ENCODE peak calls at places on chromosomes 12 and 14, in eight cellular contexts. One of them, this sample, is unnamed.

GRCh38 chr12:129911437-129912049 is 7.7 kb upstream of the TMEM132D start:
- DNase-seq in uterus: no peak
- DNase-seq in GM12891: peak
- DNase-seq in A549: peak
- DNase-seq in lower leg skin: no peak
- DNase-seq in tibial nerve: no peak
- DNase-seq in IMR-90: no peak
- DNase-seq in transverse colon: peak
- DNase-seq in this sample: peak

GRCh38 chr12:41965996-41966395 is 178.7 kb downstream of the GXYLT1 start:
- DNase-seq in uterus: no peak
- DNase-seq in GM12891: no peak
- DNase-seq in A549: no peak
- DNase-seq in lower leg skin: no peak
- DNase-seq in tibial nerve: no peak
- DNase-seq in IMR-90: no peak
- DNase-seq in transverse colon: no peak
- DNase-seq in this sample: no peak

GRCh38 chr12:1812650-1813302 is 7.6 kb upstream of the LRTM2 start:
- DNase-seq in uterus: no peak
- DNase-seq in GM12891: no peak
- DNase-seq in A549: no peak
- DNase-seq in lower leg skin: no peak
- DNase-seq in tibial nerve: peak
- DNase-seq in IMR-90: peak
- DNase-seq in transverse colon: no peak
- DNase-seq in this sample: peak

GRCh38 chr12:124630791-124631313 is 63.4 kb upstream of the NCOR2 start:
- DNase-seq in uterus: no peak
- DNase-seq in GM12891: no peak
- DNase-seq in A549: no peak
- DNase-seq in lower leg skin: no peak
- DNase-seq in tibial nerve: no peak
- DNase-seq in IMR-90: no peak
- DNase-seq in transverse colon: no peak
- DNase-seq in this sample: no peak

GRCh38 chr14:100065161-100065871 is at the start of gene EVL:
- DNase-seq in uterus: no peak
- DNase-seq in GM12891: no peak
- DNase-seq in A549: no peak
- DNase-seq in lower leg skin: no peak
- DNase-seq in tibial nerve: no peak
- DNase-seq in IMR-90: no peak
- DNase-seq in transverse colon: peak
- DNase-seq in this sample: no peak

GRCh38 chr12:82326905-82327503 is 31.2 kb downstream of the CCDC59 start:
- DNase-seq in uterus: no peak
- DNase-seq in GM12891: no peak
- DNase-seq in A549: peak
- DNase-seq in lower leg skin: no peak
- DNase-seq in tibial nerve: no peak
- DNase-seq in IMR-90: peak
- DNase-seq in transverse colon: no peak
- DNase-seq in this sample: no peak

GRCh38 chr12:27361372-27361771 is 28.7 kb downstream of the BMAL2 start:
- DNase-seq in uterus: no peak
- DNase-seq in GM12891: no peak
- DNase-seq in A549: no peak
- DNase-seq in lower leg skin: no peak
- DNase-seq in tibial nerve: no peak
- DNase-seq in IMR-90: peak
- DNase-seq in transverse colon: no peak
- DNase-seq in this sample: no peak

GRCh38 chr12:106924458-106924857 is 31.2 kb upstream of the TMEM263 start:
- DNase-seq in uterus: no peak
- DNase-seq in GM12891: no peak
- DNase-seq in A549: no peak
- DNase-seq in lower leg skin: no peak
- DNase-seq in tibial nerve: no peak
- DNase-seq in IMR-90: peak
- DNase-seq in transverse colon: no peak
- DNase-seq in this sample: no peak

GRCh38 chr12:89552376-89552775 is 26.5 kb upstream of the POC1B start:
- DNase-seq in uterus: no peak
- DNase-seq in GM12891: no peak
- DNase-seq in A549: no peak
- DNase-seq in lower leg skin: no peak
- DNase-seq in tibial nerve: no peak
- DNase-seq in IMR-90: peak
- DNase-seq in transverse colon: no peak
- DNase-seq in this sample: no peak

GRCh38 chr12:46246021-46246700 is 22.7 kb downstream of the SLC38A1 start:
- DNase-seq in uterus: no peak
- DNase-seq in GM12891: no peak
- DNase-seq in A549: no peak
- DNase-seq in lower leg skin: no peak
- DNase-seq in tibial nerve: no peak
- DNase-seq in IMR-90: no peak
- DNase-seq in transverse colon: no peak
- DNase-seq in this sample: no peak
- TF ChIP-seq POLR2A in uterus: no peak
- TF ChIP-seq POLR2A in GM12891: no peak
- TF ChIP-seq POLR2A in A549: no peak
- TF ChIP-seq POLR2A in lower leg skin: no peak
- TF ChIP-seq POLR2A in tibial nerve: no peak
- TF ChIP-seq POLR2A in IMR-90: no peak
- TF ChIP-seq POLR2A in transverse colon: no peak
- TF ChIP-seq POLR2A in this sample: no peak

GRCh38 chr12:58918475-58918874 is 1.8 kb downstream of the LRIG3 start:
- DNase-seq in uterus: no peak
- DNase-seq in GM12891: no peak
- DNase-seq in A549: no peak
- DNase-seq in lower leg skin: no peak
- DNase-seq in tibial nerve: no peak
- DNase-seq in IMR-90: peak
- DNase-seq in transverse colon: no peak
- DNase-seq in this sample: no peak

GRCh38 chr12:58919271-58920101 is 818 bp downstream of the LRIG3 start:
- DNase-seq in uterus: peak
- DNase-seq in GM12891: peak
- DNase-seq in A549: peak
- DNase-seq in lower leg skin: peak
- DNase-seq in tibial nerve: peak
- DNase-seq in IMR-90: peak
- DNase-seq in transverse colon: peak
- DNase-seq in this sample: peak

GRCh38 chr12:58920956-58921861 is 905 bp upstream of the LRIG3 start:
- DNase-seq in uterus: no peak
- DNase-seq in GM12891: no peak
- DNase-seq in A549: no peak
- DNase-seq in lower leg skin: no peak
- DNase-seq in tibial nerve: no peak
- DNase-seq in IMR-90: no peak
- DNase-seq in transverse colon: peak
- DNase-seq in this sample: no peak

GRCh38 chr12:58917699-58918334 is 2.5 kb downstream of the LRIG3 start:
- DNase-seq in uterus: no peak
- DNase-seq in GM12891: no peak
- DNase-seq in A549: no peak
- DNase-seq in lower leg skin: no peak
- DNase-seq in tibial nerve: no peak
- DNase-seq in IMR-90: no peak
- DNase-seq in transverse colon: no peak
- DNase-seq in this sample: no peak

GRCh38 chr12:58920102-58920955 is at the start of gene LRIG3:
- DNase-seq in uterus: peak
- DNase-seq in GM12891: peak
- DNase-seq in A549: peak
- DNase-seq in lower leg skin: peak
- DNase-seq in tibial nerve: peak
- DNase-seq in IMR-90: peak
- DNase-seq in transverse colon: peak
- DNase-seq in this sample: peak
- TF ChIP-seq POLR2A in uterus: peak
- TF ChIP-seq POLR2A in GM12891: no peak
- TF ChIP-seq POLR2A in A549: peak
- TF ChIP-seq POLR2A in lower leg skin: no peak
- TF ChIP-seq POLR2A in tibial nerve: peak
- TF ChIP-seq POLR2A in IMR-90: no peak
- TF ChIP-seq POLR2A in transverse colon: peak
- TF ChIP-seq POLR2A in this sample: peak

GRCh38 chr14:74348735-74349463 is 628 bp downstream of the VRTN start:
- DNase-seq in uterus: no peak
- DNase-seq in GM12891: no peak
- DNase-seq in A549: no peak
- DNase-seq in lower leg skin: no peak
- DNase-seq in tibial nerve: no peak
- DNase-seq in IMR-90: no peak
- DNase-seq in transverse colon: no peak
- DNase-seq in this sample: no peak
- TF ChIP-seq POLR2A in uterus: no peak
- TF ChIP-seq POLR2A in GM12891: no peak
- TF ChIP-seq POLR2A in A549: no peak
- TF ChIP-seq POLR2A in lower leg skin: no peak
- TF ChIP-seq POLR2A in tibial nerve: no peak
- TF ChIP-seq POLR2A in IMR-90: no peak
- TF ChIP-seq POLR2A in transverse colon: no peak
- TF ChIP-seq POLR2A in this sample: no peak

GRCh38 chr14:104976198-104977007 is 1.8 kb downstream of the AHNAK2 start:
- DNase-seq in uterus: peak
- DNase-seq in GM12891: peak
- DNase-seq in A549: peak
- DNase-seq in lower leg skin: peak
- DNase-seq in tibial nerve: peak
- DNase-seq in IMR-90: peak
- DNase-seq in transverse colon: peak
- DNase-seq in this sample: peak
- TF ChIP-seq POLR2A in uterus: no peak
- TF ChIP-seq POLR2A in GM12891: no peak
- TF ChIP-seq POLR2A in A549: peak
- TF ChIP-seq POLR2A in lower leg skin: no peak
- TF ChIP-seq POLR2A in tibial nerve: no peak
- TF ChIP-seq POLR2A in IMR-90: peak
- TF ChIP-seq POLR2A in transverse colon: no peak
- TF ChIP-seq POLR2A in this sample: no peak

GRCh38 chr12:118061011-118061875 is at the start of gene WSB2:
- DNase-seq in uterus: peak
- DNase-seq in GM12891: peak
- DNase-seq in A549: peak
- DNase-seq in lower leg skin: peak
- DNase-seq in tibial nerve: peak
- DNase-seq in IMR-90: peak
- DNase-seq in transverse colon: peak
- DNase-seq in this sample: peak
- TF ChIP-seq POLR2A in uterus: no peak
- TF ChIP-seq POLR2A in GM12891: no peak
- TF ChIP-seq POLR2A in A549: peak
- TF ChIP-seq POLR2A in lower leg skin: no peak
- TF ChIP-seq POLR2A in tibial nerve: no peak
- TF ChIP-seq POLR2A in IMR-90: peak
- TF ChIP-seq POLR2A in transverse colon: peak
- TF ChIP-seq POLR2A in this sample: peak

GRCh38 chr14:39739796-39740195 is 307.6 kb upstream of the FBXO33 start:
- DNase-seq in uterus: no peak
- DNase-seq in GM12891: no peak
- DNase-seq in A549: no peak
- DNase-seq in lower leg skin: no peak
- DNase-seq in tibial nerve: no peak
- DNase-seq in IMR-90: no peak
- DNase-seq in transverse colon: no peak
- DNase-seq in this sample: no peak
- TF ChIP-seq POLR2A in uterus: no peak
- TF ChIP-seq POLR2A in GM12891: no peak
- TF ChIP-seq POLR2A in A549: no peak
- TF ChIP-seq POLR2A in lower leg skin: no peak
- TF ChIP-seq POLR2A in tibial nerve: no peak
- TF ChIP-seq POLR2A in IMR-90: no peak
- TF ChIP-seq POLR2A in transverse colon: no peak
- TF ChIP-seq POLR2A in this sample: no peak

GRCh38 chr14:102508410-102508773 is 1.2 kb downstream of the ANKRD9 start:
- DNase-seq in uterus: no peak
- DNase-seq in GM12891: no peak
- DNase-seq in A549: peak
- DNase-seq in lower leg skin: peak
- DNase-seq in tibial nerve: no peak
- DNase-seq in IMR-90: no peak
- DNase-seq in transverse colon: peak
- DNase-seq in this sample: peak
- TF ChIP-seq POLR2A in uterus: no peak
- TF ChIP-seq POLR2A in GM12891: no peak
- TF ChIP-seq POLR2A in A549: no peak
- TF ChIP-seq POLR2A in lower leg skin: no peak
- TF ChIP-seq POLR2A in tibial nerve: no peak
- TF ChIP-seq POLR2A in IMR-90: no peak
- TF ChIP-seq POLR2A in transverse colon: peak
- TF ChIP-seq POLR2A in this sample: no peak

GRCh38 chr14:55129086-55129427 is at the start of gene LGALS3:
- DNase-seq in uterus: peak
- DNase-seq in GM12891: peak
- DNase-seq in A549: peak
- DNase-seq in lower leg skin: peak
- DNase-seq in tibial nerve: peak
- DNase-seq in IMR-90: peak
- DNase-seq in transverse colon: peak
- DNase-seq in this sample: peak
- TF ChIP-seq POLR2A in uterus: peak
- TF ChIP-seq POLR2A in GM12891: no peak
- TF ChIP-seq POLR2A in A549: peak
- TF ChIP-seq POLR2A in lower leg skin: peak
- TF ChIP-seq POLR2A in tibial nerve: peak
- TF ChIP-seq POLR2A in IMR-90: peak
- TF ChIP-seq POLR2A in transverse colon: peak
- TF ChIP-seq POLR2A in this sample: peak

This sample was measured in H54.